ENCODE peak calls at places on chromosomes 11 and 22, in eight cellular contexts. L is T-helper 9 cell, V is NCI-H345, Z is epithelial cell of esophagus, S is NCI-H2081, R is Calu3, B is mucosa of gallbladder, M is lung. K is an unnamed sample.

GRCh38 chr11:3134651-3135490 is 30.2 kb downstream of the OSBPL5 start:
- DNase-seq in M (no peak), L (no peak), Z (no peak), B (no peak), V (no peak), R (no peak), S (no peak), K (no peak)

GRCh38 chr11:118418770-118419169 is 17.4 kb downstream of the ATP5MG start:
- DNase-seq in L (no peak), Z (no peak), S (no peak), M (no peak), V (no peak), B (no peak), R (no peak), K (no peak)

GRCh38 chr11:60528934-60529333 is 13.7 kb downstream of the MS4A13 start:
- DNase-seq in M (no peak), L (no peak), S (no peak), R (no peak), V (no peak), Z (no peak), B (no peak), K (no peak)

GRCh38 chr22:24106385-24107381 is 74.6 kb upstream of the SUSD2 start:
- DNase-seq in R (no peak), B (no peak), M (no peak), S (no peak), V (no peak), Z (no peak), L (peak; percentile 35), K (no peak)

GRCh38 chr11:71120346-71120963 is 131.9 kb downstream of the SHANK2 start:
- DNase-seq in S (no peak), V (peak; percentile 52), Z (peak; percentile 71), M (no peak), R (peak; percentile 62), B (no peak), L (no peak), K (peak; percentile 59)

GRCh38 chr11:72100462-72100861 is 2.6 kb downstream of the LAMTOR1 start:
- DNase-seq in L (no peak), B (no peak), V (no peak), S (no peak), M (no peak), R (no peak), Z (no peak), K (no peak)

GRCh38 chr22:21108379-21109115 is 62.8 kb downstream of the LRRC74B start:
- DNase-seq in L (no peak), S (no peak), R (no peak), B (no peak), V (no peak), M (no peak), Z (no peak), K (no peak)

GRCh38 chr11:88357323-88358039 is 19.9 kb upstream of the CTSC start:
- DNase-seq in B (no peak), M (no peak), V (no peak), S (no peak), R (no peak), Z (peak; percentile 47), L (no peak), K (no peak)

GRCh38 chr11:11894486-11894885 is 52.7 kb downstream of the USP47 start:
- DNase-seq in S (no peak), L (no peak), R (no peak), M (no peak), Z (no peak), V (no peak), B (no peak), K (no peak)

GRCh38 chr11:103332409-103332808 is 223.2 kb downstream of the DYNC2H1 start:
- DNase-seq in S (no peak), V (no peak), R (no peak), B (no peak), Z (no peak), M (no peak), L (no peak), K (no peak)

GRCh38 chr11:35214792-35215193 is 75.8 kb downstream of the CD44 start:
- DNase-seq in V (no peak), M (no peak), Z (peak; percentile 87), B (no peak), L (no peak), S (no peak), R (peak; percentile 19), K (no peak)

GRCh38 chr22:19060356-19061009 is 61.7 kb downstream of the DGCR2 start:
- DNase-seq in R (no peak), V (no peak), B (no peak), M (no peak), L (no peak), S (no peak), Z (peak; percentile 84), K (no peak)

GRCh38 chr11:859394-860131 is 16.9 kb downstream of the TSPAN4 start:
- DNase-seq in S (peak; percentile 79), R (peak; percentile 91), L (no peak), M (peak; percentile 72), V (peak; percentile 90), B (peak; percentile 83), Z (peak; percentile 80), K (no peak)

GRCh38 chr11:117914398-117914761 is 14.8 kb downstream of the TMPRSS13 start:
- DNase-seq in R (no peak), B (no peak), S (no peak), Z (no peak), L (no peak), M (no peak), V (no peak), K (no peak)

GRCh38 chr11:12077535-12078280 is 32.7 kb upstream of the MICAL2 start:
- DNase-seq in R (no peak), M (no peak), B (no peak), V (no peak), S (no peak), L (no peak), Z (peak; percentile 66), K (no peak)

GRCh38 chr22:49404576-49405199 is 423.0 kb downstream of the BRD1 start:
- DNase-seq in S (no peak), V (no peak), B (no peak), M (no peak), L (no peak), Z (no peak), R (no peak), K (no peak)

GRCh38 chr11:3781423-3781822 is 15.9 kb downstream of the NUP98 start:
- DNase-seq in M (no peak), L (no peak), S (no peak), R (no peak), Z (peak; percentile 54), B (no peak), V (no peak), K (no peak)

GRCh38 chr22:39173787-39174497 is 21.5 kb upstream of the CBX7 start:
- DNase-seq in V (no peak), Z (no peak), R (no peak), S (no peak), M (no peak), L (no peak), B (no peak), K (no peak)

GRCh38 chr11:70900540-70900939 is 351.8 kb downstream of the SHANK2 start:
- DNase-seq in B (no peak), V (no peak), L (no peak), S (no peak), M (no peak), Z (no peak), R (no peak), K (no peak)

GRCh38 chr22:20587206-20587958 is 80.0 kb downstream of the MED15 start:
- DNase-seq in B (no peak), R (no peak), Z (no peak), S (no peak), V (no peak), L (no peak), M (no peak), K (no peak)

GRCh38 chr11:64566042-64566914 is 24.7 kb upstream of the SLC22A12 start:
- DNase-seq in Z (peak; percentile 92), V (peak; percentile 56), R (peak; percentile 36), L (no peak), M (peak; percentile 48), S (no peak), B (peak; percentile 55), K (no peak)

GRCh38 chr11:13923716-13924650 is 38.5 kb upstream of the SPON1 start:
- DNase-seq in M (no peak), Z (peak; percentile 2), R (no peak), B (no peak), S (no peak), V (no peak), L (no peak), K (no peak)

GRCh38 chr11:73570415-73571114 is 27.3 kb downstream of the FAM168A start:
- DNase-seq in L (no peak), S (no peak), R (no peak), V (no peak), M (peak; percentile 42), Z (peak; percentile 99), B (no peak), K (no peak)

GRCh38 chr11:98940913-98941312 is 79.8 kb upstream of the CNTN5 start:
- DNase-seq in V (no peak), R (no peak), M (no peak), B (no peak), L (no peak), Z (peak; percentile 78), S (no peak), K (no peak)

GRCh38 chr11:44315947-44316387 is 6.0 kb upstream of the ALX4 start:
- DNase-seq in R (no peak), L (no peak), M (no peak), B (no peak), Z (no peak), V (peak; percentile 30), S (no peak), K (no peak)